ENCODE peak calls at places on chromosomes 13 and 19, in five cellular contexts. O is Panc1, N is breast epithelium, T is PC-9, C is AG10803. M is an unnamed sample.

GRCh38 chr13:111658150-111659100 is 338.0 kb downstream of the TEX29 start:
- DNase-seq in O (no peak), N (no peak), T (no peak), C (no peak), M (no peak)

GRCh38 chr13:106433066-106433465 is 102.4 kb downstream of the EFNB2 start:
- DNase-seq in O (no peak), N (no peak), T (peak), C (peak), M (no peak)

GRCh38 chr13:105979586-105979985 is 555.9 kb downstream of the EFNB2 start:
- DNase-seq in O (no peak), N (no peak), T (no peak), C (peak), M (no peak)

GRCh38 chr19:16883518-16883917 is 5.3 kb upstream of the F2RL3 start:
- DNase-seq in O (no peak), N (no peak), T (no peak), C (no peak), M (no peak)

GRCh38 chr19:55212447-55212846 is 3.1 kb upstream of the PTPRH start:
- DNase-seq in O (no peak), N (no peak), T (no peak), C (no peak), M (no peak)

GRCh38 chr19:42290523-42291436 is 11.2 kb upstream of the PRR19 start:
- DNase-seq in O (no peak), N (no peak), T (no peak), C (no peak), M (no peak)

GRCh38 chr19:18794029-18794313 is 2.9 kb upstream of the COMP start:
- DNase-seq in O (no peak), N (no peak), T (no peak), C (no peak), M (no peak)

GRCh38 chr13:68749801-68750200 is 1357.8 kb upstream of the ATXN8OS start:
- DNase-seq in O (no peak), N (no peak), T (no peak), C (no peak), M (no peak)

GRCh38 chr13:102718746-102719145 is 23.9 kb upstream of the METTL21C start:
- DNase-seq in O (no peak), N (no peak), T (no peak), C (no peak), M (no peak)

GRCh38 chr13:47184311-47184710 is 287.5 kb upstream of the HTR2A start:
- DNase-seq in O (no peak), N (no peak), T (no peak), C (peak), M (no peak)

GRCh38 chr13:45082964-45083363 is 37.3 kb upstream of the GTF2F2 start:
- DNase-seq in O (no peak), N (no peak), T (peak), C (peak), M (peak)

GRCh38 chr13:113981611-113982295 is 7.9 kb upstream of the C13orf46 start:
- DNase-seq in O (no peak), N (peak), T (no peak), C (no peak), M (no peak)

GRCh38 chr19:42412223-42412622 is 15.0 kb downstream of the LIPE start:
- DNase-seq in O (no peak), N (no peak), T (peak), C (no peak), M (peak)

GRCh38 chr19:6632002-6632621 is 37.8 kb downstream of the TNFSF14 start:
- DNase-seq in O (no peak), N (no peak), T (peak), C (peak), M (peak)

GRCh38 chr13:51922771-51923480 is 61.2 kb downstream of the CCDC70 start:
- DNase-seq in O (no peak), N (no peak), T (no peak), C (no peak), M (no peak)

GRCh38 chr19:2529473-2529918 is 53.6 kb downstream of the GADD45B start:
- DNase-seq in O (peak), N (no peak), T (peak), C (peak), M (peak)

GRCh38 chr19:9793051-9793591 is 24.6 kb upstream of the ZNF846 start:
- DNase-seq in O (no peak), N (peak), T (no peak), C (peak), M (no peak)

GRCh38 chr13:94716016-94716415 is 3.7 kb upstream of the SOX21 start:
- DNase-seq in O (no peak), N (no peak), T (no peak), C (no peak), M (no peak)
- TF ChIP-seq CTCF in O (peak), N (no peak), T (no peak), C (peak), M (peak)

DNA sequence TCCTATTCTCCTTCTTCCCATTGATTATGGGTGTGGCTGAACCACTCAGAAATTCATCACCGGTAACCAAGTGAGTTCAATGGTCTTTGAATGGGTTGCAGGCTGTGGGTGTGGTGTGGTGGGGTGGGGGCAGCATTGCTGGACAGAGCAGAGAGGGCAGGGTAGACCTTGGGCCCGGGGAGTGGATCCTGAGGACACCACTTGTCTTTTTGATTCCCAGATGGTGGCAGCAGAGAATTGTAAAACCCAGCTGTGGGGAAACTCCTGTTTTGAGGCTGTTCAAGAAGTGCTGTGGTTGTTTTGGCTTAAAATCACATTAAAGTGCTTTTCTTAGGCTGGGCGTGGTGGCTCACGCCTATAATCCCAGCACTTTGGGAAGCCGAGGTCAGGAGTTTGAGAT is 45.8 kb upstream of the RGCC start:
- DNase-seq in O (no peak), N (no peak), T (no peak), C (peak), M (peak)
- TF ChIP-seq CTCF in O (peak), N (no peak), T (peak), C (peak), M (peak)

DNA sequence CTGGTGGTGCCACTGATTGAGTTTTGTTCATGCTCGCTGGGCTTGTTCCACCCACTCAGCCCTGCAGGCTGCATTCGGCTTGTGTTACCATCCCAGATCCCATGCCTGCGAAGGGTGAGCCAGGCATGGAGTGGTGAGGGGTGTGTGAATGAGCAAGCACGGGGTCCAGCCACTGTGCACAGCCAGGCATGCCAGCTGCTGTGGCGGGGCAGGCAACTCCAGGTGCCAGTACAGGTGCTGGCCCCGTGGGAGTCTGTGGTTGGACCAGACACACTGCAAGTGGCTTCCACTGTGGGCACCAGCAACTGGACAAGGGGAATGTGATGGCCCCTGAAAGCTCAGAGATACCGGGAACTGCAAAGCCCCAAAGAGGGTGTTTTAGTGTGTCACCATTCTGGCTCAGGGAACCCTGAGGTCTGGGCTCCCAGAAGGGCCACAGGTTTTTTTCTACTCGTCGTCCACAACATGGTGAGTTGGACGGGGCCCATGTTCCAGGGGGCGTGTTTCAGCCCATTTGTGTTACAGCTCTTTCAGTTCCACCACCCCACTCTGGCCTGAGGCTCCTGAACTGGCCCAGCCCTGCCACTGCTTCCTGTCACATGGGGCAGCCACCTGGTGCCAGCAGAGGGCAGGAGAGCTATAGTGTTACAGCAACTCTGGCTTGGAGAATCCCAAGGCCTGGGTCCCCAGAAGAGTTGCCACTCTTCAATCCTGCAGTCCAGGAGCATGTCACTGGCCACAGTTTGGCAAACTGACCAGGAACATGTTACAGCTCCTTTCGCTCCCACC is 217.0 kb upstream of the OBI1 start:
- DNase-seq in O (no peak), N (no peak), T (no peak), C (no peak), M (no peak)
- TF ChIP-seq CTCF in O (no peak), N (no peak), T (peak), C (no peak), M (no peak)

DNA sequence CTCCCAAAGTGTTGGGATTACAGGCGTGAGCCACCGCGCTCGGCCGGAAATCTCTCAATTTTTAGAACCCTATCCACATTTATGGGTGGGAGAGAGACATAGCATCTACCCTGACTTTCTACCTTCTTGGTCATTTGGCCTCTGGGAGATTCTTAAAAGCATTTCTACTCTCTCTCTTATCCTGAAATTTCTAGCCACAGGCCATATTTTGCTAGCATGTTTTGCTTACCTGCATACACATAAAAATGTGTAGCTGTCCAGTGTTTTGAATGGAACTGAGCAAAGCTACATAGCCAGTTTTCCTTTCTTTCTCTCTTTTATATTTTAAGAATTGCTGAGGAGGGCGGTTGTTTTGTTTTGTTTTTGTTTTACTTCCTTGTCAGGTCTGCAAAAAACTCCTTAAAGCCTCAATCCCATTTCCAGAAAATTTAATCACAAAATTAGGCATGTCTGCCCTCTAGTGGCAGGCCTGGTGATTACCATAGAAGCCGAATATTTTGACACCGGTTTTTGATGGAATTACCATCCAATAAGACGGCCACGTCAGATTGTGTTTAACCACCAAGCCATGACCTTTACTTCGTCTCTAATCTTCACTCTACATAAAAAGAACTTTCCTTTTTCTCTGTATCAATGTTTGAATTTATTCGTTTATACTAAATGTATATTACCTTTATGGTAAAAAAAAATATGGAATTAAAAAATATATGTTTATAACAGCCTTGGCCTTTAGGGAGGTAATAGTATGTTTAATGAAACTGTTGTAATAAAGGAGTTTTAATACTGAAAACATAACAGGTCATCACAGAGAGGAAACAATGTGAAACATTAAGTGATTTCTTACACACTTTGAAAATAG is 34.4 kb upstream of the OXGR1 start:
- DNase-seq in O (peak), N (no peak), T (peak), C (peak), M (peak)
- TF ChIP-seq CTCF in O (peak), N (peak), T (peak), C (peak), M (peak)

GRCh38 chr13:26605845-26606244 is 48.4 kb downstream of the WASF3 start:
- DNase-seq in O (no peak), N (no peak), T (no peak), C (no peak), M (no peak)
- TF ChIP-seq CTCF in O (peak), N (no peak), T (no peak), C (no peak), M (peak)

GRCh38 chr19:35742121-35742724 is at the start of gene IGFLR1:
- DNase-seq in O (no peak), N (no peak), T (no peak), C (no peak), M (no peak)

GRCh38 chr19:35740108-35740422 is 2.2 kb downstream of the IGFLR1 start:
- DNase-seq in O (no peak), N (no peak), T (no peak), C (no peak), M (no peak)

GRCh38 chr19:35739275-35740107 is 2.8 kb downstream of the IGFLR1 start:
- DNase-seq in O (no peak), N (no peak), T (no peak), C (no peak), M (no peak)

GRCh38 chr19:35740423-35741215 is 1.6 kb downstream of the IGFLR1 start:
- DNase-seq in O (peak), N (peak), T (peak), C (peak), M (peak)

DNA sequence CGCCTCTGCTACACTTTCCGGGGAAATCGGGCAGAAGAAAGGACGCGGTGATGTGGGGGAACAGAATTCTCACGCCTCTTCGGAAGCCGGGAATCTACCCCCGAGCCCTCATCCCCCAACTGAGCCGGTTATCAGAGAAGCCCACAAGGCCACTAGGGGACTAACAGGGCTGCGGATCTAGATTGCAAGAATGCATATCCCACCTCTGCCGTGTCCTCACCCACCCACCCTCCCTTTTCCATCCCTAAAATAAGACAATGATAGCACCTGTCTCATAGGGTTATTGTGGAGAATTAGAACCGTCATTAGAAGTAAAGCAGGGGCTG is 1.1 kb downstream of the IGFLR1 start:
- DNase-seq in O (no peak), N (no peak), T (no peak), C (no peak), M (no peak)
- TF ChIP-seq CTCF in O (no peak), N (no peak), T (no peak), C (no peak), M (no peak)

DNA sequence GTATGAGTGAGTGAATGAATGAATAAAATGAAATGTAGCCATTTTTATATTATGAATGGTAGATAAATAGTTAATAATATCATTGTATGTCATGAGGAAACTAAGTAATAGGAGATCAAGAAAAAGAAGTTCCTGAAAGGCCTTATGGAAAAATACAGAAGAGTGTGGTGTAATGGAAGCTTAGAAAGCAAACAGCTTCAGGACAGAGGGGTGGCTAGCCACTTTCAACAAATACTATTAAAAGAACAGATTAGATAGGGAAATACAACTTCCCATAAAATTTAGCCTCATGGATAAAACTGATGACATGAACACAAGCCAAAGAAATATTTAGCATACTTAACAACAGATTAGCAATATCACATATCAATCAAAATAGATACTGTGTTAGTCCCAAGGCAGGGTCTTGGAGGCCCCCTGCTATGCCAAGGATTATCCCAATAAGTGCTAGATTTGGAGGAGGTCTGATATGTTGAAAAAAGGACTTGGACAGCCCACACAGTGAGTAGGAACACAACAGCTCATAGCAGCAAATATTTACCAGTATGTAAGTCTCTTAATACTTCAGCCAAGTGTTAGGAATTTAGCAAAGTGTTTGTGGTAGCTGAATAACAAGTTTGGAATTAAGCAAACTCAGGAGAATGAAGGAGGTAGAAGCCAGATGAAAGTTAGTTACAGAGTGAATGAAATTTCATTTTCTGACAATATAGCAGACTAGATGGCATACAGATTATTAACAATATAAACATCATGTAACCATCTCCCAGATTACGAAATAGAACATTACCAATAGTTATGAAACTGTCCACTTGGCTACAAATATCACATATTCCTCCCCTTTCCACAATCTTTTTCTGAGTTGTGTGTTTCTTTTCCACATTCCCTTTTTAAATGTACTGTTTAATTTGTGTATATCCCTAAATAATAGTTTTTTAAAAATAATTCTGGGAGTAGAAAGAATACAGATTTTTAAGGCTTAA is 1632.0 kb downstream of the PCDH9 start:
- DNase-seq in O (no peak), N (no peak), T (no peak), C (peak), M (peak)
- TF ChIP-seq CTCF in O (no peak), N (no peak), T (no peak), C (no peak), M (no peak)

GRCh38 chr19:14434157-14434501 is 1.0 kb downstream of the PKN1 start:
- DNase-seq in O (no peak), N (no peak), T (no peak), C (no peak), M (no peak)

GRCh38 chr19:14432817-14433453 is at the start of gene PKN1:
- DNase-seq in O (no peak), N (no peak), T (peak), C (peak), M (no peak)

GRCh38 chr19:14434543-14435319 is 1.6 kb downstream of the PKN1 start:
- DNase-seq in O (no peak), N (no peak), T (peak), C (peak), M (peak)

GRCh38 chr19:14435320-14436050 is 2.4 kb downstream of the PKN1 start:
- DNase-seq in O (no peak), N (no peak), T (no peak), C (no peak), M (no peak)

GRCh38 chr19:14433454-14434156 is 499 bp downstream of the PKN1 start:
- DNase-seq in O (no peak), N (no peak), T (peak), C (no peak), M (no peak)
- TF ChIP-seq CTCF in O (no peak), N (no peak), T (no peak), C (no peak), M (no peak)

GRCh38 chr19:54179921-54180452 is 7.0 kb upstream of the TMC4 start:
- DNase-seq in O (no peak), N (no peak), T (peak), C (no peak), M (peak)
- TF ChIP-seq CTCF in O (no peak), N (no peak), T (no peak), C (no peak), M (peak)

M was measured in HFFc6.